ENCODE peak calls at places on chromosomes 5 and 9, in seven cellular contexts. R is endothelial cell of umbilical vein, O is OCI-LY7, A is HepG2, D is SK-N-SH, P is PC-3, U is fibroblast of lung. N is an unnamed sample.

GRCh38 chr5:85990998-85991397 is 626.7 kb upstream of the COX7C start:
- DNase-seq in A (no peak), U (no peak), O (peak; percentile 4), P (no peak), D (no peak), R (no peak), N (no peak)

GRCh38 chr9:70080481-70081119 is 37.0 kb downstream of the MAMDC2 start:
- DNase-seq in U (peak; percentile 76), A (peak; percentile 3), P (peak; percentile 57), R (peak; percentile 33), D (no peak), O (no peak), N (peak; percentile 23)

GRCh38 chr9:130282000-130282700 is 16.6 kb downstream of the HMCN2 start:
- DNase-seq in P (no peak), R (peak; percentile 6), D (no peak), O (no peak), A (no peak), U (no peak), N (no peak)

GRCh38 chr9:69190866-69191672 is 17.0 kb downstream of the TJP2 start:
- DNase-seq in P (no peak), R (peak; percentile 44), A (no peak), D (no peak), O (peak; percentile 39), U (no peak), N (no peak)

GRCh38 chr9:136010176-136010575 is 49.0 kb upstream of the UBAC1 start:
- DNase-seq in D (no peak), R (no peak), U (no peak), P (no peak), A (no peak), O (no peak), N (no peak)

GRCh38 chr9:127090341-127090985 is 32.0 kb downstream of the ANGPTL2 start:
- DNase-seq in O (no peak), P (no peak), A (no peak), R (no peak), U (no peak), D (no peak), N (no peak)

GRCh38 chr5:154143121-154143725 is 47.3 kb upstream of the GALNT10 start:
- DNase-seq in U (no peak), A (no peak), D (no peak), R (no peak), O (no peak), P (no peak), N (no peak)

GRCh38 chr9:115373000-115373709 is 255.2 kb upstream of the TNC start:
- DNase-seq in A (peak; percentile 35), D (no peak), O (no peak), P (peak; percentile 96), U (peak; percentile 93), R (no peak), N (no peak)

GRCh38 chr9:112380102-112380581 is at the start of gene HSDL2:
- DNase-seq in U (peak; percentile 57), P (peak; percentile 30), D (no peak), A (no peak), O (peak; percentile 33), R (no peak), N (peak; percentile 72)

GRCh38 chr9:38393128-38393809 is 767 bp downstream of the ALDH1B1 start:
- DNase-seq in A (no peak), D (peak; percentile 49), R (no peak), O (no peak), U (peak; percentile 11), P (no peak), N (peak; percentile 50)

GRCh38 chr5:161096006-161096405 is 244.0 kb upstream of the ATP10B start:
- DNase-seq in R (no peak), O (no peak), P (no peak), D (no peak), A (peak; percentile 24), U (no peak), N (no peak)

GRCh38 chr5:133675376-133676154 is 63.2 kb upstream of the FSTL4 start:
- DNase-seq in D (no peak), U (no peak), A (no peak), R (no peak), O (no peak), P (no peak), N (no peak)

GRCh38 chr5:108753331-108753730 is 5.6 kb downstream of the FER start:
- DNase-seq in O (no peak), P (peak; percentile 44), D (no peak), U (no peak), R (no peak), A (no peak), N (no peak)

GRCh38 chr9:129237804-129238203 is 59.7 kb upstream of the IER5L start:
- DNase-seq in U (no peak), D (no peak), R (no peak), P (no peak), O (no peak), A (no peak), N (no peak)

GRCh38 chr9:136947955-136948510 is 3.0 kb downstream of the C8G start:
- DNase-seq in D (peak; percentile 78), O (peak; percentile 48), R (no peak), P (peak; percentile 36), U (peak; percentile 37), A (peak; percentile 64), N (peak; percentile 66)

GRCh38 chr9:135905380-135906282 is 1.7 kb downstream of the CAMSAP1 start:
- DNase-seq in P (peak; percentile 78), O (peak; percentile 47), R (no peak), D (no peak), U (peak; percentile 58), A (no peak), N (peak; percentile 66)

GRCh38 chr9:110912701-110913291 is 125.5 kb downstream of the LPAR1 start:
- DNase-seq in A (no peak), P (peak; percentile 54), D (no peak), O (no peak), R (no peak), U (peak; percentile 82), N (no peak)

GRCh38 chr9:70049672-70050271 is 6.1 kb downstream of the MAMDC2 start:
- DNase-seq in O (no peak), D (no peak), P (no peak), R (no peak), A (no peak), U (peak; percentile 73), N (no peak)

GRCh38 chr9:82923410-82924242 is 139.3 kb downstream of the RASEF start:
- DNase-seq in O (peak; percentile 14), R (no peak), U (no peak), D (no peak), A (peak; percentile 23), P (no peak), N (peak; percentile 55)

GRCh38 chr9:113452206-113452605 is 11.3 kb upstream of the RGS3 start:
- DNase-seq in D (no peak), R (no peak), O (no peak), A (no peak), P (no peak), U (no peak), N (no peak)

GRCh38 chr9:21525174-21525573 is 43.1 kb upstream of the IFNE start:
- DNase-seq in O (no peak), A (no peak), U (no peak), P (no peak), D (no peak), R (no peak), N (no peak)
- H3K36me3 ChIP-seq in O (no peaks in the 10 kb centered on the region), A (no peaks in the 10 kb centered on the region), U (peaks cover 20% of the 10 kb centered on the region), P (peaks cover 46% of the 10 kb centered on the region), D (no peaks in the 10 kb centered on the region), R (peaks cover 11% of the 10 kb centered on the region), N (no peaks in the 10 kb centered on the region)

DNA sequence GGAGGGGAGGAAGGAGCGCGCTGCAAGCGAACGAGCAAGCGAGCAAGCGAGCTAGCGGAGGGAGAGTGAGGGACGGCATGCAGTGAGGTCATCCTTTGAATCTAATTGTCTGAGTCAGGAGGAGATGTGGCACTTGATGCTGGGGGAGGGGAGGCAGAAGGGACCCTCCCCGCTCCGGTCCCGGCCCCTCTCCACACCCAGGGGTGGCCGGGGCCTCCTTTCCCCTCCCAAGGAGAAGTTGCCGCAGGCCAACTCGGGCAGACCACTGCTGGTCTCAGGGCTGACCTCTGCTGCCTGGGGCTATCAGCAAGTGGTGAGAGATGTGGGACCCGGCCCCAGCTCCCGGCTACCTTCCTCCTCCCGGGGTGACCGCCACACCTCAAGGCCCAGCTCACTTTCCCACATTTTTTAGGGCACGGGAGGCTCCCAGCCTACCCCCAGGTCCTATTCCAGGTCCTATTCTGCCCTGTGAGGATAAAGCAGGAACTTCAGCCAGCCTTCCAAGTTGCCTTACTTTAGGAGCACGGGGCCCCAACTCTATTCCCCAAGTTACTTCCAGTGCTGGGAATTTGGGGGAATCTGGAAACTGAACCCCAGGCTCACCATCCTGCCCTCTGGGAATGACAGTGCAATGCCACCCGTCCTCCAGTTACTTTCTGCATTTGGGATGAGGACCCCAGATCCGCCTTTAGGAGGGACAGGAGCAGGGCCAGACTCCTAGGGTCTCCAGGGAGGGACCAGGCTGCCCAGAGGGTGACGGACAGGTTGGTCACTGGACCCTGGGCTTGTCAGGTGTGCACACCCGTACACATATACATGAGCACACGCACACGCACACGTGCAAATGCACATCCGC is 11.1 kb downstream of the CNTFR start:
- DNase-seq in D (peak; percentile 85), A (no peak), U (peak; percentile 31), O (no peak), R (peak; percentile 28), P (no peak), N (no peak)
- H2AFZ ChIP-seq in D (no peak overlapping the region), A (no peak overlapping the region), U (no peak overlapping the region), O (no peak overlapping the region), R (no peak overlapping the region), P (no peak overlapping the region), N (no peak overlapping the region)

GRCh38 chr5:6604341-6604740 is 28.5 kb downstream of the NSUN2 start:
- DNase-seq in A (no peak), D (no peak), U (no peak), R (no peak), P (no peak), O (no peak), N (no peak)

GRCh38 chr5:6603643-6604042 is 29.2 kb downstream of the NSUN2 start:
- DNase-seq in R (no peak), O (no peak), A (no peak), D (no peak), P (no peak), U (no peak), N (no peak)

GRCh38 chr5:6601271-6601670 is 31.6 kb downstream of the NSUN2 start:
- DNase-seq in P (no peak), R (no peak), U (no peak), D (no peak), A (no peak), O (no peak), N (no peak)

GRCh38 chr5:6604946-6605345 is 27.9 kb downstream of the NSUN2 start:
- DNase-seq in O (no peak), A (no peak), R (no peak), D (no peak), P (no peak), U (no peak), N (no peak)

GRCh38 chr5:6602441-6602840 is 30.4 kb downstream of the NSUN2 start:
- DNase-seq in U (no peak), O (no peak), P (no peak), D (no peak), A (no peak), R (no peak), N (no peak)
- H3K36me3 ChIP-seq in U (peaks cover 26% of the 10 kb centered on the region), O (peaks cover 99% of the 10 kb centered on the region), P (peaks cover 92% of the 10 kb centered on the region), D (peaks cover 88% of the 10 kb centered on the region), A (peaks cover 82% of the 10 kb centered on the region), R (peaks cover 41% of the 10 kb centered on the region), N (peaks cover 71% of the 10 kb centered on the region)

GRCh38 chr9:72648811-72649414 is 127.5 kb downstream of the TMC1 start:
- DNase-seq in D (no peak), U (no peak), A (no peak), O (no peak), R (no peak), P (no peak), N (no peak)
- H2AFZ ChIP-seq in D (no peak overlapping the region), U (no peak overlapping the region), A (no peak overlapping the region), O (no peak overlapping the region), R (no peak overlapping the region), P (no peak overlapping the region), N (no peak overlapping the region)

N was measured in Karpas-422.